ENCODE peak calls at places on chromosome 4, in six cellular contexts. W, P, R, K, B and E are unnamed samples.

GRCh38 chr4:142411993-142412392 is 434.1 kb downstream of the INPP4B start:
- DNase-seq in W (no peak), P (no peak), R (no peak), K (no peak), B (no peak), E (no peak)

GRCh38 chr4:130336585-130337217 is 1240.7 kb downstream of the C4orf33 start:
- DNase-seq in W (no peak), P (peak; percentile 64), R (no peak), K (no peak), B (no peak), E (no peak)

GRCh38 chr4:180610317-180610716 is 1632.9 kb upstream of the TENM3 start:
- DNase-seq in W (no peak), P (no peak), R (no peak), K (no peak), B (no peak), E (no peak)

GRCh38 chr4:76090241-76090691 is 15.8 kb downstream of the ART3 start:
- DNase-seq in W (no peak), P (peak; percentile 89), R (no peak), K (peak; percentile 18), B (no peak), E (no peak)

GRCh38 chr4:74845834-74846233 is 51.5 kb upstream of the BTC start:
- DNase-seq in W (no peak), P (no peak), R (no peak), K (peak; percentile 3), B (no peak), E (no peak)

GRCh38 chr4:98720871-98721480 is 62.6 kb upstream of the TSPAN5 start:
- DNase-seq in W (no peak), P (no peak), R (no peak), K (peak; percentile 29), B (no peak), E (no peak)

GRCh38 chr4:121777625-121778024 is 12.7 kb upstream of the SMIM43 start:
- DNase-seq in W (no peak), P (no peak), R (no peak), K (no peak), B (no peak), E (no peak)

GRCh38 chr4:119498520-119498919 is 130.1 kb downstream of the PDE5A start:
- DNase-seq in W (no peak), P (peak; percentile 62), R (no peak), K (no peak), B (no peak), E (peak; percentile 25)

GRCh38 chr4:115851918-115852766 is 738.7 kb upstream of the NDST4 start:
- DNase-seq in W (no peak), P (no peak), R (no peak), K (peak; percentile 1), B (peak; percentile 63), E (no peak)
- TF ChIP-seq CTCF in W (peak; percentile 9), P (no peak), R (no peak), K (peak; percentile 7), B (peak; percentile 70), E (peak; percentile 26)

DNA sequence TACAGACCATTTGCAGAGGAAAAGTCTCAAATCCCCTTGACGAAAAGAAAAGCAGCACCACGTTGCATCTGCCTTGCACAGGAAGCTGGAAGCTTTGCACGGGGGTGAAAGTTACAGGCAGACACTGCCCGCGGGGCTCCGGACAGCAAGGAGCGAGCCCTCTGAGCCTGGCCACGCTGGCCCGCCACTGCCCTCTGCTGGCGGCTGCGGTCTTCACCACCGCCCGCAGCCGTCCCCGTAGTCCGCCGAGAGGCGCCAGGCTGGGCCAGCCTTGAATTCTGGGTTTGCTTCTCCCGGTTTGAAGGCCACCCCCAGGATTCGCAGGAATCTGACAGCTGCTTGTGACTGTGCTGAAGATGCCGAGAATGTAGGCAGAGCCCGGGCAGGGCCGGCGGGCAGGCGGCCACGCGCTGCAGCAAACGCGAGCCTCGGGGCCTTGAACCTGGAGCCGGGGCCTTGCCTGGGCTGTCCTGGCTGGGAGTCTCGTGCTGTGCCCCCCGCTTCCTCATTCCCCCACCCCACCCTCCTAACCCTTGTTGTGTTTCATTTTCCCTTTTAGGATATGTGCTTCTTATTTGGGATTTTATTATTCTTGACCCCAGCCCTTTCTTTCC is 49.2 kb downstream of the ENPP6 start:
- DNase-seq in W (no peak), P (peak; percentile 79), R (peak; percentile 71), K (peak; percentile 96), B (peak; percentile 80), E (peak; percentile 76)
- H3K4me3 ChIP-seq in W (no peak overlapping the region), P (no peak overlapping the region), R (no peak overlapping the region), K (peak overlapping the region; percentile 31), B (no peak overlapping the region), E (peak overlapping the region; percentile 22)

GRCh38 chr4:154999950-155000578 is 208.4 kb upstream of the NPY2R start:
- DNase-seq in W (no peak), P (peak; percentile 34), R (no peak), K (no peak), B (peak; percentile 70), E (no peak)

GRCh38 chr4:155001229-155001628 is 207.2 kb upstream of the NPY2R start:
- DNase-seq in W (no peak), P (no peak), R (no peak), K (no peak), B (no peak), E (no peak)

GRCh38 chr4:154998773-154999172 is 209.7 kb upstream of the NPY2R start:
- DNase-seq in W (no peak), P (no peak), R (no peak), K (no peak), B (no peak), E (no peak)

DNA sequence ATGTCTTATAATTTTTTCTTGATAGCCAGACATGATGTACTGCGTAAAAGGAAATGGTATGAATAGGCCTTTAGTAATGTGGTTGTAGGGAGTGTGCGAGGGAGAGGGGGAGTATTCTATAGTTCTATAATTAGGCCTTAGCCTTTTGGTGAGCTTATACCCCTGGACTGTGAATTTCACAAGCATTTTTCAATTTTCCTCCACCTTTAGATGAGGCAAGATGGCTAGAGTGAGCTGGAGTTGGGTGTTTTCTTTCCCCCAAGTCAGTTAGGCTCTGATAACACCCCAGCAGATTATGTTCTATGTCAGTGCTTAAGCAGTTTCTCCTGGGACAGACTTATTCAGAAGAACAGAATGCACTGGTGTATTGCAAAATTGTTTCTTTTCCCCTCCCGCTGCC is 210.2 kb upstream of the NPY2R start:
- DNase-seq in W (no peak), P (peak; percentile 96), R (no peak), K (peak; percentile 81), B (no peak), E (no peak)
- TF ChIP-seq CTCF in W (no peak), P (no peak), R (no peak), K (no peak), B (no peak), E (no peak)

GRCh38 chr4:147830987-147831386 is 99.1 kb downstream of the ARHGAP10 start:
- DNase-seq in W (no peak), P (peak; percentile 57), R (no peak), K (no peak), B (no peak), E (no peak)

GRCh38 chr4:147830102-147830463 is 98.2 kb downstream of the ARHGAP10 start:
- DNase-seq in W (no peak), P (no peak), R (no peak), K (no peak), B (no peak), E (no peak)

GRCh38 chr4:147831452-147832192 is 99.7 kb downstream of the ARHGAP10 start:
- DNase-seq in W (no peak), P (peak; percentile 76), R (no peak), K (peak; percentile 87), B (no peak), E (no peak)

GRCh38 chr4:147828361-147828760 is 96.5 kb downstream of the ARHGAP10 start:
- DNase-seq in W (no peak), P (peak; percentile 50), R (no peak), K (peak; percentile 71), B (no peak), E (no peak)

GRCh38 chr4:147829401-147830101 is 97.7 kb downstream of the ARHGAP10 start:
- DNase-seq in W (no peak), P (peak; percentile 86), R (peak; percentile 34), K (no peak), B (no peak), E (peak; percentile 56)
- H3K4me3 ChIP-seq in W (no peak overlapping the region), P (no peak overlapping the region), R (peak overlapping the region; percentile 12), K (no peak overlapping the region), B (no peak overlapping the region), E (peak overlapping the region; percentile 6)

GRCh38 chr4:100063355-100063754 is 113.3 kb upstream of the H2AZ1 start:
- DNase-seq in W (no peak), P (no peak), R (no peak), K (no peak), B (no peak), E (no peak)
- TF ChIP-seq CTCF in W (no peak), P (no peak), R (no peak), K (no peak), B (no peak), E (no peak)

DNA sequence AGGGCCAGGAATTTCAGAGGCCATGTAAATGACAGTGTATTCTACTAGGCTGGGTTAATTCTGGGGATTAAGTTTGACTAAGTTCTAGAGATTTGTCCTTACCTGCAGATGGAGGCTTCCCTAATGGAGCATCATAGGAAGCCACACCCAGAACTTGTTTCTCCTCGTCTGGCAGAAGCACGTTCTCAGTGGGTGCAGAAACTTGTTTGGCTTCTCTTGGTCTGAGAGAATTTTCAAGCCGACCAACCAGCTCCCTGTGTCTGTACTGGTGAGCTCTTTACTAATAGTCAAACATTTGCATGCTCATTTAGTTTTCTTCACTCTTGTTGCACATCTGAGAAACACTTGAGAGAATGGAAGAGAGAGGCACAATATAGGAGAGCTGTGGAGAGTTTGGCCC is 906 bp upstream of the ATP10D start:
- DNase-seq in W (no peak), P (no peak), R (no peak), K (no peak), B (no peak), E (no peak)
- H3K4me3 ChIP-seq in W (no peak overlapping the region), P (no peak overlapping the region), R (no peak overlapping the region), K (no peak overlapping the region), B (no peak overlapping the region), E (no peak overlapping the region)